ENCODE peak calls at places on chromosomes 2 and 18, in five cellular contexts. One of them, this sample, is unnamed.

GRCh38 chr2:69597843-69598610 is 45.5 kb downstream of the AAK1 start:
- DNase-seq in stimulated activated CD4-positive, alpha-beta T cell treated with anti-CD3 and anti-CD28 coated beads, Interleukin-2, amount 100 ng/mL, for 48 hours: no peak
- DNase-seq in type B pancreatic cell: no peak
- DNase-seq in neural progenitor cell: no peak
- DNase-seq in cardiac muscle cell: no peak
- DNase-seq in this sample: no peak

GRCh38 chr2:59932341-59932740 is 621.1 kb downstream of the BCL11A start:
- DNase-seq in neural progenitor cell: peak
- DNase-seq in type B pancreatic cell: no peak
- DNase-seq in stimulated activated CD4-positive, alpha-beta T cell treated with anti-CD3 and anti-CD28 coated beads, Interleukin-2, amount 100 ng/mL, for 48 hours: no peak
- DNase-seq in cardiac muscle cell: no peak
- DNase-seq in this sample: peak

GRCh38 chr2:26793518-26793917 is 7.7 kb downstream of the CENPA start:
- DNase-seq in neural progenitor cell: no peak
- DNase-seq in stimulated activated CD4-positive, alpha-beta T cell treated with anti-CD3 and anti-CD28 coated beads, Interleukin-2, amount 100 ng/mL, for 48 hours: no peak
- DNase-seq in cardiac muscle cell: no peak
- DNase-seq in type B pancreatic cell: no peak
- DNase-seq in this sample: no peak

GRCh38 chr2:152336103-152336853 is 1.3 kb downstream of the FMNL2 start:
- DNase-seq in stimulated activated CD4-positive, alpha-beta T cell treated with anti-CD3 and anti-CD28 coated beads, Interleukin-2, amount 100 ng/mL, for 48 hours: peak
- DNase-seq in neural progenitor cell: peak
- DNase-seq in cardiac muscle cell: peak
- DNase-seq in type B pancreatic cell: peak
- DNase-seq in this sample: peak

GRCh38 chr18:68847219-68847860 is 49.5 kb downstream of the CCDC102B start:
- DNase-seq in neural progenitor cell: peak
- DNase-seq in cardiac muscle cell: peak
- DNase-seq in type B pancreatic cell: no peak
- DNase-seq in stimulated activated CD4-positive, alpha-beta T cell treated with anti-CD3 and anti-CD28 coated beads, Interleukin-2, amount 100 ng/mL, for 48 hours: no peak
- DNase-seq in this sample: no peak

GRCh38 chr18:77249583-77250500 is at the start of gene GALR1:
- DNase-seq in stimulated activated CD4-positive, alpha-beta T cell treated with anti-CD3 and anti-CD28 coated beads, Interleukin-2, amount 100 ng/mL, for 48 hours: no peak
- DNase-seq in cardiac muscle cell: no peak
- DNase-seq in neural progenitor cell: peak
- DNase-seq in type B pancreatic cell: no peak
- DNase-seq in this sample: peak

GRCh38 chr2:118122768-118123335 is 34.6 kb downstream of the INSIG2 start:
- DNase-seq in type B pancreatic cell: no peak
- DNase-seq in neural progenitor cell: no peak
- DNase-seq in stimulated activated CD4-positive, alpha-beta T cell treated with anti-CD3 and anti-CD28 coated beads, Interleukin-2, amount 100 ng/mL, for 48 hours: no peak
- DNase-seq in cardiac muscle cell: no peak
- DNase-seq in this sample: no peak

GRCh38 chr2:191917967-191918651 is 71.2 kb upstream of the CAVIN2 start:
- DNase-seq in type B pancreatic cell: no peak
- DNase-seq in neural progenitor cell: no peak
- DNase-seq in stimulated activated CD4-positive, alpha-beta T cell treated with anti-CD3 and anti-CD28 coated beads, Interleukin-2, amount 100 ng/mL, for 48 hours: no peak
- DNase-seq in cardiac muscle cell: peak
- DNase-seq in this sample: no peak

GRCh38 chr2:160493227-160494028 is at the start of gene RBMS1:
- DNase-seq in cardiac muscle cell: peak
- DNase-seq in neural progenitor cell: peak
- DNase-seq in type B pancreatic cell: peak
- DNase-seq in stimulated activated CD4-positive, alpha-beta T cell treated with anti-CD3 and anti-CD28 coated beads, Interleukin-2, amount 100 ng/mL, for 48 hours: peak
- DNase-seq in this sample: peak

GRCh38 chr2:17804358-17804757 is 11.9 kb upstream of the MSGN1 start:
- DNase-seq in cardiac muscle cell: no peak
- DNase-seq in neural progenitor cell: no peak
- DNase-seq in stimulated activated CD4-positive, alpha-beta T cell treated with anti-CD3 and anti-CD28 coated beads, Interleukin-2, amount 100 ng/mL, for 48 hours: no peak
- DNase-seq in type B pancreatic cell: peak
- DNase-seq in this sample: no peak

GRCh38 chr2:113218283-113219091 is 44.7 kb downstream of the PSD4 start:
- DNase-seq in cardiac muscle cell: no peak
- DNase-seq in stimulated activated CD4-positive, alpha-beta T cell treated with anti-CD3 and anti-CD28 coated beads, Interleukin-2, amount 100 ng/mL, for 48 hours: no peak
- DNase-seq in neural progenitor cell: no peak
- DNase-seq in type B pancreatic cell: no peak
- DNase-seq in this sample: no peak

GRCh38 chr2:126700677-126701076 is 44.7 kb downstream of the GYPC start:
- DNase-seq in cardiac muscle cell: peak
- DNase-seq in type B pancreatic cell: no peak
- DNase-seq in stimulated activated CD4-positive, alpha-beta T cell treated with anti-CD3 and anti-CD28 coated beads, Interleukin-2, amount 100 ng/mL, for 48 hours: no peak
- DNase-seq in neural progenitor cell: no peak
- DNase-seq in this sample: no peak

GRCh38 chr2:151162185-151162584 is 99.5 kb downstream of the RBM43 start:
- DNase-seq in cardiac muscle cell: peak
- DNase-seq in stimulated activated CD4-positive, alpha-beta T cell treated with anti-CD3 and anti-CD28 coated beads, Interleukin-2, amount 100 ng/mL, for 48 hours: no peak
- DNase-seq in neural progenitor cell: no peak
- DNase-seq in type B pancreatic cell: no peak
- DNase-seq in this sample: no peak

GRCh38 chr2:238380785-238381184 is 45.9 kb upstream of the ASB1 start:
- DNase-seq in cardiac muscle cell: peak
- DNase-seq in neural progenitor cell: no peak
- DNase-seq in type B pancreatic cell: no peak
- DNase-seq in stimulated activated CD4-positive, alpha-beta T cell treated with anti-CD3 and anti-CD28 coated beads, Interleukin-2, amount 100 ng/mL, for 48 hours: no peak
- DNase-seq in this sample: no peak